ENCODE peak calls at places on chromosome 7, in seven cellular contexts. U is spleen, L is left ventricle myocardium inferior, Y is IMR-90, A is pancreas, J is Karpas-422, H is lower lobe of right lung. V is an unnamed sample. For H3K4me1, the result is how much of the 10 kb centered on the place peaks cover.

GRCh38 chr7:2687881-2688318 is at the start of gene AMZ1:
- DNase-seq in U (peak), L (no peak), Y (no peak), A (no peak), J (no peak), H (no peak), V (peak)

GRCh38 chr7:33996899-33997298 is 91.6 kb downstream of the BMPER start:
- DNase-seq in U (no peak), L (no peak), Y (no peak), A (no peak), J (no peak), H (no peak), V (no peak)

GRCh38 chr7:95718556-95719410 is 53.6 kb upstream of the DYNC1I1 start:
- DNase-seq in U (no peak), L (no peak), Y (peak), A (no peak), J (peak), H (no peak), V (peak)

GRCh38 chr7:49010717-49011116 is 86.4 kb downstream of the CDC14C start:
- DNase-seq in U (no peak), L (no peak), Y (no peak), A (no peak), J (no peak), H (no peak), V (no peak)

GRCh38 chr7:13882051-13882450 is 107.4 kb downstream of the ETV1 start:
- DNase-seq in U (no peak), L (no peak), Y (no peak), A (no peak), J (no peak), H (no peak), V (no peak)

GRCh38 chr7:17680943-17681351 is 259.3 kb downstream of the SNX13 start:
- DNase-seq in U (no peak), L (no peak), Y (peak), A (no peak), J (peak), H (no peak), V (peak)

GRCh38 chr7:90473819-90474218 is 4.4 kb downstream of the PTTG1IP2 start:
- DNase-seq in U (no peak), L (no peak), Y (no peak), A (no peak), J (no peak), H (no peak), V (peak)

GRCh38 chr7:47581821-47582747 is at the start of gene TNS3:
- DNase-seq in U (peak), L (peak), Y (peak), A (peak), J (peak), H (peak), V (peak)

GRCh38 chr7:24882989-24883631 is 96.9 kb downstream of the OSBPL3 start:
- DNase-seq in U (no peak), L (peak), Y (peak), A (no peak), J (peak), H (no peak), V (peak)

GRCh38 chr7:17275749-17276671 is 22.4 kb upstream of the AHR start:
- DNase-seq in U (no peak), L (no peak), Y (peak), A (no peak), J (no peak), H (no peak), V (peak)

GRCh38 chr7:92685146-92686042 is 95.2 kb upstream of the FAM133B start:
- DNase-seq in U (no peak), L (no peak), Y (no peak), A (no peak), J (no peak), H (no peak), V (no peak)

GRCh38 chr7:98251251-98251843 is 685 bp downstream of the TECPR1 start:
- DNase-seq in U (peak), L (no peak), Y (no peak), A (no peak), J (peak), H (peak), V (peak)

GRCh38 chr7:14717711-14718304 is 184.7 kb downstream of the DGKB start:
- DNase-seq in U (no peak), L (no peak), Y (peak), A (no peak), J (peak), H (no peak), V (peak)

GRCh38 chr7:87217983-87218653 is 1.4 kb downstream of the TMEM243 start:
- DNase-seq in U (no peak), L (no peak), Y (no peak), A (no peak), J (no peak), H (no peak), V (no peak)

GRCh38 chr7:13031481-13031880 is 344.0 kb downstream of the ARL4A start:
- DNase-seq in U (no peak), L (no peak), Y (no peak), A (no peak), J (no peak), H (no peak), V (no peak)

GRCh38 chr7:127081539-127081938 is 171.2 kb downstream of the GRM8 start:
- DNase-seq in U (no peak), L (no peak), Y (no peak), A (no peak), J (no peak), H (no peak), V (no peak)

GRCh38 chr7:101153969-101154692 is at the start of gene AP1S1:
- DNase-seq in U (peak), L (peak), Y (peak), A (peak), J (peak), H (peak), V (peak)

GRCh38 chr7:106425017-106425719 is 140.4 kb upstream of the NAMPT start:
- DNase-seq in U (no peak), L (peak), Y (peak), A (peak), J (no peak), H (peak), V (peak)

GRCh38 chr7:33979807-33980355 is 74.5 kb downstream of the BMPER start:
- DNase-seq in U (no peak), L (no peak), Y (peak), A (no peak), J (no peak), H (no peak), V (peak)

GRCh38 chr7:3436746-3437145 is 135.7 kb downstream of the SDK1 start:
- DNase-seq in U (no peak), L (no peak), Y (peak), A (no peak), J (no peak), H (no peak), V (peak)

GRCh38 chr7:117095055-117095454 is 141.8 kb downstream of the ST7 start:
- DNase-seq in U (no peak), L (no peak), Y (no peak), A (no peak), J (no peak), H (no peak), V (no peak)

GRCh38 chr7:25134360-25135010 is 9.4 kb upstream of the CYCS start:
- DNase-seq in U (no peak), L (no peak), Y (peak), A (no peak), J (no peak), H (no peak), V (no peak)

GRCh38 chr7:124208173-124208572 is 175.3 kb upstream of the TMEM229A start:
- DNase-seq in U (no peak), L (no peak), Y (no peak), A (no peak), J (no peak), H (no peak), V (no peak)

GRCh38 chr7:23214938-23215337 is 31.6 kb upstream of the GPNMB start:
- DNase-seq in U (no peak), L (no peak), Y (no peak), A (no peak), J (no peak), H (no peak), V (no peak)

GRCh38 chr7:26398436-26399308 is 107.0 kb downstream of the SNX10 start:
- DNase-seq in U (peak), L (peak), Y (peak), A (peak), J (peak), H (peak), V (peak)

GRCh38 chr7:114988755-114989154 is 66.9 kb downstream of the MDFIC start:
- DNase-seq in U (no peak), L (peak), Y (peak), A (peak), J (no peak), H (no peak), V (peak)

GRCh38 chr7:542131-542934 is 22.7 kb upstream of the PDGFA start:
- DNase-seq in U (no peak), L (no peak), Y (no peak), A (no peak), J (no peak), H (peak), V (no peak)
- H3K4me1 ChIP-seq in U (under half), L (under half), Y (under half), A (under half), J (under half), H (under half), V (under half)

DNA sequence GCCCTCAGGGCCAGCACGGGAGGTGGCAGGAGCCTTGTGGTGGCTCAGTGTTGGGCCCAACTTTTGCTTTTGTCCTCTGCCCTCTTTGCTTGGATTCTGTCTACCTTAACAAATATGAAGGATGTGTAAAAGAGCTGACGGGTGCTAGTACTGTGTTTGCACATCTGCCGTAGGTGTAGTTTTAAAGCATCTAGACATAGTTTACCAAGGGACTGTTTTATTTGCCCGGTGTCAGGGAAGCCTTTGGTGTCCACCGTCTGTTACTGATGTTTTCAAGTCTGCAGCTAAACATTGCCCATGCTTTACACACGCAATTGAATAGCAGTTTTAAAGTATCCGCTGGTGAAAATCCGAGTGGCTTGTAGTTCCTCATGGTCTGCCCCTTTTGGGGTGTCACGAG is 87.8 kb downstream of the DYNC2I1 start:
- DNase-seq in U (no peak), L (no peak), Y (no peak), A (no peak), J (no peak), H (no peak), V (no peak)
- H3K4me3 ChIP-seq in U (no peak), L (no peak), Y (no peak), A (no peak), J (no peak), H (no peak), V (no peak)

GRCh38 chr7:55546826-55547225 is 25.5 kb downstream of the VOPP1 start:
- DNase-seq in U (no peak), L (peak), Y (peak), A (peak), J (no peak), H (peak), V (peak)
- H3K4me1 ChIP-seq in U (half or more), L (half or more), Y (under half), A (under half), J (under half), H (under half), V (under half)

DNA sequence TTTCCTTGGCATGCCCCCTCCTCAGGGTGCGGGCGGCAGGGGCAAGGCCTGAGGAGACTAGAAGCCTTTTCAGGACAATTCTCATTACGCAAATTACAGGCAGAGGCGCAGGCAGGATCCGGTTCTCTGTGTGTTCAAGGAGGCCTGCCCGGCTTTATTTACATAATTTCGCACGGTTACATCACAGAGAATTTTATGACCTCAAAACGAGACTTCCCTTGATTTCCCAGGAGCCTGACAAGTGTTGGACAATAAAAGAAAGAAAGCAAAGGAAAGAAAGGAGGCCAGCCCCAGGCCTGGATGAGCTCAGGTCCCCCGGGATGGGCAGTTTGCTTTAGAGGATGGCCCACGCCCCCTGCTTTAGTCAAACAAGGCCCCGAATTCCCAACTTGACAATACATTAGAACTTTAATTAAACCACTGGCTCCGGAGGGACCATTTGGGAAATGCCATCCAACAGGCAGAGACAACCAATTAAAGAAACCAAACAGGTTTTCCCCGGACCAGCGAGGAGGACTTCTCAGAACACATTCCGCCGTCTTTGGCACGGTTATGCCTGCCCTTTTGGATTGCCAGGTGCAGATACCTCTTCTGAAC is 2.9 kb downstream of the MNX1 start:
- DNase-seq in U (no peak), L (no peak), Y (no peak), A (peak), J (no peak), H (no peak), V (no peak)
- H3K4me3 ChIP-seq in U (no peak), L (no peak), Y (no peak), A (peak), J (no peak), H (no peak), V (no peak)

DNA sequence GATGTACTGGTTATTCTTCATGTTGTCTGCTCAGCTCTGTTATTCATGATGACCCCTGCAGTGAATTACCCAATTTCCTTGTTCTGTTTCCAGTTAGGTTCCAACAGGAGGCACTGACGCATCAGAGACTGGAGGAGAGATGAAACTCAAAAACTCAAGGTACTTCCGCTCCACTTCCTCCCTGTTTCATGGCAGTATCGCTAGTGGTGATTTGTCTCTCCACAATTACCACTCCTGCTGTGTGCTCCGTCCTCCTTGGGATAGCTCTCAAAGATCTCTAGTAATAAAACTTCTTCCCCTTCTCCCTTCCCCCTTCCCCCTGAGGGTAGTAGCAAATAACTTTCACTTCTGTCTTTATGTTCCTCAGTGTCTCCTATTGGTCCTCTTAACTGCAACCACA is 107.4 kb upstream of the ABCB5 start:
- DNase-seq in U (no peak), L (no peak), Y (no peak), A (no peak), J (peak), H (no peak), V (no peak)
- H3K4me1 ChIP-seq in U (under half), L (under half), Y (under half), A (under half), J (half or more), H (under half), V (under half)

DNA sequence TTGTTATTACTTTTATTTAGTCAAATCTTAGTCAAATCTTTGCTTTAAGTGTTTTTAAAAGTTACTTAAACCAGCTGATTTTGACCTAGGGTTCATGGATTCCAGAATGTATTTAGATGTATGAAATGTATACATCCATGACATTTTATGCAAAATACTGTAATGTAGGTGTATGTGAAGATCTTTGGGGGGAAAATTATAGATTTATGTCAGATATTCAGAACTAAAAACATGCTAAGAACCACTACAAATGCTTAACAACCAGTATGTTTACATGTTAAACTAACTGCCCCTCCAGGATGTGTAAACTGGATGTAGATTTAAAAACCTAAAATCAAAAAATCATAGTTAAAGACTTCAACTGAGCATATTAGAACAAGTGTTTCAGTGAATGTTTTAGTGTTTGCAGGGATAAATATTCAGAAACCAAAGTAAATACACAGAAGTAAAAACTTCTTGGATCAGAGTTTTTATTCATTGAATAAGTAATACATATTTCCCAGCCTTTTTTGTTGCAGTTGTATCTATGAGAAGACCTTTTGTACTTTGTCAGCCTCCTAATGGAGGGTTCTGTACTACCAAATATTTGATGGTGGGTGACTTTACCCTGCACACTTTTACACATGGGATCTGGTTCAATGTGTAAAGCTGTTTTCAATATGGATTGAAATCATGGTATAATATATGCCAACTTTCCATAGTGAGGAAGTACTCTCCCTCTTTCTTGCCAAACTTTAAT is 3.9 kb downstream of the CPED1 start:
- DNase-seq in U (no peak), L (no peak), Y (no peak), A (no peak), J (no peak), H (no peak), V (peak)
- H3K4me3 ChIP-seq in U (peak), L (peak), Y (peak), A (no peak), J (no peak), H (peak), V (peak)

DNA sequence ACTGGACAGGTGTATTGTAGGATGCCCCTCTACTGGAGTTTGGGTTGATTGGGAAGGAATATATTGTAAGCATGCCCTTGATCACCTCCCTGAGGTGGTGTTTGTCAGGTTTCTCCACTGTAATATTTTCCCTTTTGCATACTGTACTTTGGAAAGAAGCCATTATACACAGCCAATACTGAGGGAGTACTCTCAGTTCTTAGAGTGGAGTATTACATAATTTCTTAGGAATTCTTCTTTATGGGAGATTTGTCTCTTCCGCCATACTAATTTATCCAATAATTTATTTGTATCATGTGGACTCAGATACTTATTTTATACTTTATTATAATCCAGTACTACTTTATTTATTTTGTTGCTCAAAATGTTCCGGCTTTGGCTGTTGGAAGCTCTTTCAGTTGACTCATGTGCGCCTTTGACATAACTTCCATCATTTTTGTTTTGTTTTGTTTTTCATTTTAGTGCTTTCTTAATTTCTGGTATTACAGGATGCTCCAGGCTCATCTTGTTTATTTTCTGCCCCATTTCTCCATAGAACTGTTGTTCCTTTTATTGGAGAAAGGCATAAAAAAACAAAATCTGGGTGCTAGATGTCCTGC is 29.7 kb downstream of the MKLN1 start:
- DNase-seq in U (no peak), L (no peak), Y (no peak), A (no peak), J (no peak), H (no peak), V (no peak)
- H3K4me1 ChIP-seq in U (half or more), L (half or more), Y (under half), A (under half), J (under half), H (half or more), V (under half)

GRCh38 chr7:45036317-45036716 is 36.3 kb downstream of the CCM2 start:
- DNase-seq in U (no peak), L (no peak), Y (no peak), A (no peak), J (no peak), H (no peak), V (no peak)
- H3K4me3 ChIP-seq in U (no peak), L (no peak), Y (no peak), A (no peak), J (no peak), H (no peak), V (no peak)

V was measured in adipocyte.